ENCODE peak calls at places on chromosomes 11 and 22, in nine cellular contexts. One of them, this sample, is unnamed.
A peak's percentile ranks its signal among the peaks of the same experiment; 100 is the strongest.

GRCh38 chr11:77346906-77347603 is 45.6 kb upstream of the GDPD4 start:
- DNase-seq in activated naive CD4-positive, alpha-beta T cell: no peak
- DNase-seq in amygdala: no peak
- DNase-seq in iPS-NIHi11: no peak
- DNase-seq in naive thymus-derived CD8-positive, alpha-beta T cell: no peak
- DNase-seq in T-helper 2 cell: no peak
- DNase-seq in adrenal gland: no peak
- DNase-seq in activated effector memory CD4-positive, alpha-beta T cell treated with Interleukin-2 at 50 U/mL for 16 hours: no peak
- DNase-seq in stimulated activated CD4-positive, alpha-beta T cell treated with anti-CD3 and anti-CD28 coated beads, TNF-alpha, amount 100 ng/mL, for 1 hour: no peak
- DNase-seq in this sample: no peak

GRCh38 chr11:45489281-45489906 is 176.0 kb downstream of the CHST1 start:
- DNase-seq in amygdala: no peak
- DNase-seq in adrenal gland: no peak
- DNase-seq in activated effector memory CD4-positive, alpha-beta T cell treated with Interleukin-2 at 50 U/mL for 16 hours: no peak
- DNase-seq in activated naive CD4-positive, alpha-beta T cell: no peak
- DNase-seq in naive thymus-derived CD8-positive, alpha-beta T cell: no peak
- DNase-seq in stimulated activated CD4-positive, alpha-beta T cell treated with anti-CD3 and anti-CD28 coated beads, TNF-alpha, amount 100 ng/mL, for 1 hour: no peak
- DNase-seq in T-helper 2 cell: no peak
- DNase-seq in iPS-NIHi11: peak; percentile 31
- DNase-seq in this sample: no peak

GRCh38 chr11:65797711-65798110 is 10.8 kb downstream of the OVOL1 start:
- DNase-seq in activated naive CD4-positive, alpha-beta T cell: no peak
- DNase-seq in amygdala: no peak
- DNase-seq in adrenal gland: no peak
- DNase-seq in iPS-NIHi11: no peak
- DNase-seq in stimulated activated CD4-positive, alpha-beta T cell treated with anti-CD3 and anti-CD28 coated beads, TNF-alpha, amount 100 ng/mL, for 1 hour: no peak
- DNase-seq in T-helper 2 cell: no peak
- DNase-seq in activated effector memory CD4-positive, alpha-beta T cell treated with Interleukin-2 at 50 U/mL for 16 hours: no peak
- DNase-seq in naive thymus-derived CD8-positive, alpha-beta T cell: no peak
- DNase-seq in this sample: no peak

GRCh38 chr22:45155050-45155840 is 8.5 kb upstream of the NUP50 start:
- DNase-seq in activated naive CD4-positive, alpha-beta T cell: no peak
- DNase-seq in amygdala: no peak
- DNase-seq in activated effector memory CD4-positive, alpha-beta T cell treated with Interleukin-2 at 50 U/mL for 16 hours: no peak
- DNase-seq in stimulated activated CD4-positive, alpha-beta T cell treated with anti-CD3 and anti-CD28 coated beads, TNF-alpha, amount 100 ng/mL, for 1 hour: no peak
- DNase-seq in adrenal gland: no peak
- DNase-seq in T-helper 2 cell: no peak
- DNase-seq in iPS-NIHi11: no peak
- DNase-seq in naive thymus-derived CD8-positive, alpha-beta T cell: no peak
- DNase-seq in this sample: no peak

GRCh38 chr22:49964493-49965290 is 4.1 kb downstream of the PIM3 start:
- DNase-seq in iPS-NIHi11: no peak
- DNase-seq in stimulated activated CD4-positive, alpha-beta T cell treated with anti-CD3 and anti-CD28 coated beads, TNF-alpha, amount 100 ng/mL, for 1 hour: no peak
- DNase-seq in activated naive CD4-positive, alpha-beta T cell: no peak
- DNase-seq in T-helper 2 cell: no peak
- DNase-seq in naive thymus-derived CD8-positive, alpha-beta T cell: peak; percentile 15
- DNase-seq in adrenal gland: peak; percentile 37
- DNase-seq in amygdala: no peak
- DNase-seq in activated effector memory CD4-positive, alpha-beta T cell treated with Interleukin-2 at 50 U/mL for 16 hours: no peak
- DNase-seq in this sample: peak; percentile 17

GRCh38 chr11:3102641-3102921 is 45.4 kb upstream of the CARS1 start:
- DNase-seq in activated effector memory CD4-positive, alpha-beta T cell treated with Interleukin-2 at 50 U/mL for 16 hours: no peak
- DNase-seq in activated naive CD4-positive, alpha-beta T cell: no peak
- DNase-seq in naive thymus-derived CD8-positive, alpha-beta T cell: no peak
- DNase-seq in amygdala: no peak
- DNase-seq in iPS-NIHi11: peak; percentile 1
- DNase-seq in stimulated activated CD4-positive, alpha-beta T cell treated with anti-CD3 and anti-CD28 coated beads, TNF-alpha, amount 100 ng/mL, for 1 hour: no peak
- DNase-seq in adrenal gland: no peak
- DNase-seq in T-helper 2 cell: no peak
- DNase-seq in this sample: no peak

GRCh38 chr11:100866453-100866852 is 179.4 kb downstream of the ARHGAP42 start:
- DNase-seq in amygdala: no peak
- DNase-seq in activated naive CD4-positive, alpha-beta T cell: no peak
- DNase-seq in naive thymus-derived CD8-positive, alpha-beta T cell: no peak
- DNase-seq in activated effector memory CD4-positive, alpha-beta T cell treated with Interleukin-2 at 50 U/mL for 16 hours: no peak
- DNase-seq in T-helper 2 cell: no peak
- DNase-seq in stimulated activated CD4-positive, alpha-beta T cell treated with anti-CD3 and anti-CD28 coated beads, TNF-alpha, amount 100 ng/mL, for 1 hour: no peak
- DNase-seq in iPS-NIHi11: no peak
- DNase-seq in adrenal gland: no peak
- DNase-seq in this sample: no peak

GRCh38 chr11:32131321-32131720 is 40.4 kb downstream of the RCN1 start:
- DNase-seq in iPS-NIHi11: no peak
- DNase-seq in T-helper 2 cell: no peak
- DNase-seq in activated naive CD4-positive, alpha-beta T cell: no peak
- DNase-seq in adrenal gland: no peak
- DNase-seq in naive thymus-derived CD8-positive, alpha-beta T cell: no peak
- DNase-seq in amygdala: no peak
- DNase-seq in stimulated activated CD4-positive, alpha-beta T cell treated with anti-CD3 and anti-CD28 coated beads, TNF-alpha, amount 100 ng/mL, for 1 hour: no peak
- DNase-seq in activated effector memory CD4-positive, alpha-beta T cell treated with Interleukin-2 at 50 U/mL for 16 hours: no peak
- DNase-seq in this sample: no peak

GRCh38 chr22:35552846-35553245 is 12.2 kb downstream of the RASD2 start:
- DNase-seq in activated effector memory CD4-positive, alpha-beta T cell treated with Interleukin-2 at 50 U/mL for 16 hours: no peak
- DNase-seq in T-helper 2 cell: no peak
- DNase-seq in iPS-NIHi11: peak; percentile 42
- DNase-seq in naive thymus-derived CD8-positive, alpha-beta T cell: no peak
- DNase-seq in activated naive CD4-positive, alpha-beta T cell: no peak
- DNase-seq in amygdala: no peak
- DNase-seq in adrenal gland: no peak
- DNase-seq in stimulated activated CD4-positive, alpha-beta T cell treated with anti-CD3 and anti-CD28 coated beads, TNF-alpha, amount 100 ng/mL, for 1 hour: no peak
- DNase-seq in this sample: no peak

GRCh38 chr11:60769811-60770210 is 13.1 kb downstream of the MS4A15 start:
- DNase-seq in iPS-NIHi11: no peak
- DNase-seq in activated naive CD4-positive, alpha-beta T cell: no peak
- DNase-seq in naive thymus-derived CD8-positive, alpha-beta T cell: no peak
- DNase-seq in T-helper 2 cell: no peak
- DNase-seq in amygdala: no peak
- DNase-seq in adrenal gland: no peak
- DNase-seq in activated effector memory CD4-positive, alpha-beta T cell treated with Interleukin-2 at 50 U/mL for 16 hours: no peak
- DNase-seq in stimulated activated CD4-positive, alpha-beta T cell treated with anti-CD3 and anti-CD28 coated beads, TNF-alpha, amount 100 ng/mL, for 1 hour: no peak
- DNase-seq in this sample: no peak

GRCh38 chr22:36594569-36594968 is 65.6 kb upstream of the EIF3D start:
- DNase-seq in naive thymus-derived CD8-positive, alpha-beta T cell: no peak
- DNase-seq in adrenal gland: no peak
- DNase-seq in activated naive CD4-positive, alpha-beta T cell: no peak
- DNase-seq in amygdala: no peak
- DNase-seq in T-helper 2 cell: no peak
- DNase-seq in stimulated activated CD4-positive, alpha-beta T cell treated with anti-CD3 and anti-CD28 coated beads, TNF-alpha, amount 100 ng/mL, for 1 hour: no peak
- DNase-seq in iPS-NIHi11: no peak
- DNase-seq in activated effector memory CD4-positive, alpha-beta T cell treated with Interleukin-2 at 50 U/mL for 16 hours: no peak
- DNase-seq in this sample: no peak

GRCh38 chr11:18736590-18737148 is 10.7 kb upstream of the IGSF22 start:
- DNase-seq in activated effector memory CD4-positive, alpha-beta T cell treated with Interleukin-2 at 50 U/mL for 16 hours: no peak
- DNase-seq in amygdala: no peak
- DNase-seq in iPS-NIHi11: peak; percentile 47
- DNase-seq in activated naive CD4-positive, alpha-beta T cell: no peak
- DNase-seq in adrenal gland: no peak
- DNase-seq in naive thymus-derived CD8-positive, alpha-beta T cell: no peak
- DNase-seq in stimulated activated CD4-positive, alpha-beta T cell treated with anti-CD3 and anti-CD28 coated beads, TNF-alpha, amount 100 ng/mL, for 1 hour: no peak
- DNase-seq in T-helper 2 cell: no peak
- DNase-seq in this sample: no peak

GRCh38 chr22:32836286-32836859 is 34.9 kb downstream of the TIMP3 start:
- DNase-seq in activated naive CD4-positive, alpha-beta T cell: no peak
- DNase-seq in stimulated activated CD4-positive, alpha-beta T cell treated with anti-CD3 and anti-CD28 coated beads, TNF-alpha, amount 100 ng/mL, for 1 hour: no peak
- DNase-seq in activated effector memory CD4-positive, alpha-beta T cell treated with Interleukin-2 at 50 U/mL for 16 hours: no peak
- DNase-seq in iPS-NIHi11: peak; percentile 64
- DNase-seq in T-helper 2 cell: no peak
- DNase-seq in naive thymus-derived CD8-positive, alpha-beta T cell: no peak
- DNase-seq in amygdala: no peak
- DNase-seq in adrenal gland: no peak
- DNase-seq in this sample: no peak

GRCh38 chr11:95877288-95877687 is 46.6 kb downstream of the MTMR2 start:
- DNase-seq in amygdala: no peak
- DNase-seq in activated naive CD4-positive, alpha-beta T cell: no peak
- DNase-seq in adrenal gland: no peak
- DNase-seq in stimulated activated CD4-positive, alpha-beta T cell treated with anti-CD3 and anti-CD28 coated beads, TNF-alpha, amount 100 ng/mL, for 1 hour: no peak
- DNase-seq in activated effector memory CD4-positive, alpha-beta T cell treated with Interleukin-2 at 50 U/mL for 16 hours: no peak
- DNase-seq in iPS-NIHi11: no peak
- DNase-seq in naive thymus-derived CD8-positive, alpha-beta T cell: no peak
- DNase-seq in T-helper 2 cell: no peak
- DNase-seq in this sample: no peak

GRCh38 chr11:65817815-65818680 is 15.7 kb upstream of the SNX32 start:
- DNase-seq in amygdala: peak; percentile 86
- DNase-seq in T-helper 2 cell: peak; percentile 96
- DNase-seq in iPS-NIHi11: peak; percentile 99
- DNase-seq in naive thymus-derived CD8-positive, alpha-beta T cell: peak; percentile 95
- DNase-seq in activated effector memory CD4-positive, alpha-beta T cell treated with Interleukin-2 at 50 U/mL for 16 hours: peak; percentile 89
- DNase-seq in stimulated activated CD4-positive, alpha-beta T cell treated with anti-CD3 and anti-CD28 coated beads, TNF-alpha, amount 100 ng/mL, for 1 hour: peak; percentile 89
- DNase-seq in adrenal gland: peak; percentile 92
- DNase-seq in activated naive CD4-positive, alpha-beta T cell: peak; percentile 96
- DNase-seq in this sample: peak; percentile 98

GRCh38 chr11:115764172-115764571 is 260.0 kb upstream of the CADM1 start:
- DNase-seq in adrenal gland: peak; percentile 73
- DNase-seq in activated naive CD4-positive, alpha-beta T cell: no peak
- DNase-seq in stimulated activated CD4-positive, alpha-beta T cell treated with anti-CD3 and anti-CD28 coated beads, TNF-alpha, amount 100 ng/mL, for 1 hour: no peak
- DNase-seq in T-helper 2 cell: no peak
- DNase-seq in activated effector memory CD4-positive, alpha-beta T cell treated with Interleukin-2 at 50 U/mL for 16 hours: no peak
- DNase-seq in amygdala: no peak
- DNase-seq in iPS-NIHi11: no peak
- DNase-seq in naive thymus-derived CD8-positive, alpha-beta T cell: no peak
- DNase-seq in this sample: no peak

GRCh38 chr11:2089536-2090165 is 49.5 kb downstream of the IGF2 start:
- DNase-seq in T-helper 2 cell: no peak
- DNase-seq in naive thymus-derived CD8-positive, alpha-beta T cell: no peak
- DNase-seq in activated naive CD4-positive, alpha-beta T cell: no peak
- DNase-seq in amygdala: no peak
- DNase-seq in iPS-NIHi11: peak; percentile 87
- DNase-seq in adrenal gland: no peak
- DNase-seq in stimulated activated CD4-positive, alpha-beta T cell treated with anti-CD3 and anti-CD28 coated beads, TNF-alpha, amount 100 ng/mL, for 1 hour: no peak
- DNase-seq in activated effector memory CD4-positive, alpha-beta T cell treated with Interleukin-2 at 50 U/mL for 16 hours: no peak
- DNase-seq in this sample: peak; percentile 62

GRCh38 chr11:132402056-132402684 is 1031.8 kb downstream of the NTM start:
- DNase-seq in T-helper 2 cell: no peak
- DNase-seq in adrenal gland: peak; percentile 18
- DNase-seq in iPS-NIHi11: peak; percentile 85
- DNase-seq in naive thymus-derived CD8-positive, alpha-beta T cell: no peak
- DNase-seq in amygdala: no peak
- DNase-seq in stimulated activated CD4-positive, alpha-beta T cell treated with anti-CD3 and anti-CD28 coated beads, TNF-alpha, amount 100 ng/mL, for 1 hour: no peak
- DNase-seq in activated naive CD4-positive, alpha-beta T cell: no peak
- DNase-seq in activated effector memory CD4-positive, alpha-beta T cell treated with Interleukin-2 at 50 U/mL for 16 hours: no peak
- DNase-seq in this sample: no peak

GRCh38 chr11:128691802-128692749 is 1.8 kb upstream of the FLI1 start:
- DNase-seq in amygdala: no peak
- DNase-seq in activated effector memory CD4-positive, alpha-beta T cell treated with Interleukin-2 at 50 U/mL for 16 hours: no peak
- DNase-seq in naive thymus-derived CD8-positive, alpha-beta T cell: no peak
- DNase-seq in activated naive CD4-positive, alpha-beta T cell: no peak
- DNase-seq in adrenal gland: no peak
- DNase-seq in T-helper 2 cell: no peak
- DNase-seq in iPS-NIHi11: peak; percentile 60
- DNase-seq in stimulated activated CD4-positive, alpha-beta T cell treated with anti-CD3 and anti-CD28 coated beads, TNF-alpha, amount 100 ng/mL, for 1 hour: no peak
- DNase-seq in this sample: no peak

GRCh38 chr11:65471410-65471762 is 27.5 kb upstream of the MALAT1 start:
- DNase-seq in adrenal gland: peak; percentile 88
- DNase-seq in stimulated activated CD4-positive, alpha-beta T cell treated with anti-CD3 and anti-CD28 coated beads, TNF-alpha, amount 100 ng/mL, for 1 hour: no peak
- DNase-seq in T-helper 2 cell: no peak
- DNase-seq in amygdala: peak; percentile 44
- DNase-seq in activated naive CD4-positive, alpha-beta T cell: no peak
- DNase-seq in naive thymus-derived CD8-positive, alpha-beta T cell: no peak
- DNase-seq in activated effector memory CD4-positive, alpha-beta T cell treated with Interleukin-2 at 50 U/mL for 16 hours: no peak
- DNase-seq in iPS-NIHi11: no peak
- DNase-seq in this sample: peak; percentile 51

GRCh38 chr11:30432716-30433115 is 109.8 kb downstream of the ARL14EP start:
- DNase-seq in T-helper 2 cell: no peak
- DNase-seq in activated naive CD4-positive, alpha-beta T cell: no peak
- DNase-seq in stimulated activated CD4-positive, alpha-beta T cell treated with anti-CD3 and anti-CD28 coated beads, TNF-alpha, amount 100 ng/mL, for 1 hour: no peak
- DNase-seq in amygdala: no peak
- DNase-seq in adrenal gland: no peak
- DNase-seq in activated effector memory CD4-positive, alpha-beta T cell treated with Interleukin-2 at 50 U/mL for 16 hours: no peak
- DNase-seq in naive thymus-derived CD8-positive, alpha-beta T cell: no peak
- DNase-seq in iPS-NIHi11: no peak
- DNase-seq in this sample: no peak

GRCh38 chr11:11978792-11979486 is 29.5 kb downstream of the DKK3 start:
- DNase-seq in iPS-NIHi11: no peak
- DNase-seq in activated effector memory CD4-positive, alpha-beta T cell treated with Interleukin-2 at 50 U/mL for 16 hours: no peak
- DNase-seq in stimulated activated CD4-positive, alpha-beta T cell treated with anti-CD3 and anti-CD28 coated beads, TNF-alpha, amount 100 ng/mL, for 1 hour: no peak
- DNase-seq in adrenal gland: peak; percentile 62
- DNase-seq in amygdala: no peak
- DNase-seq in T-helper 2 cell: no peak
- DNase-seq in naive thymus-derived CD8-positive, alpha-beta T cell: no peak
- DNase-seq in activated naive CD4-positive, alpha-beta T cell: no peak
- DNase-seq in this sample: peak; percentile 92